ENCODE peak calls at places on chromosomes 11 and 22, in four cellular contexts. L is ovary, A is GM23248, J is cardiac muscle cell. Y is an unnamed sample.

GRCh38 chr11:134531331-134532135 is 119.5 kb upstream of the B3GAT1 start:
- DNase-seq in L (no peak), A (no peak), J (peak), Y (peak)

GRCh38 chr11:119525855-119526196 is 102.9 kb upstream of the THY1 start:
- DNase-seq in L (no peak), A (no peak), J (no peak), Y (no peak)

GRCh38 chr11:31477528-31478255 is 31.7 kb downstream of the IMMP1L start:
- DNase-seq in L (no peak), A (no peak), J (no peak), Y (no peak)

GRCh38 chr11:70128435-70128906 is 50.4 kb downstream of the ANO1 start:
- DNase-seq in L (no peak), A (peak), J (no peak), Y (no peak)

GRCh38 chr11:86671386-86672006 is 920 bp downstream of the ME3 start:
- DNase-seq in L (peak), A (peak), J (no peak), Y (peak)

GRCh38 chr11:15569626-15570025 is 454.9 kb downstream of the INSC start:
- DNase-seq in L (no peak), A (peak), J (no peak), Y (no peak)

GRCh38 chr11:86151188-86152005 is 82.5 kb upstream of the PICALM start:
- DNase-seq in L (peak), A (peak), J (peak), Y (peak)

GRCh38 chr11:47356998-47357329 is 4.5 kb upstream of the MYBPC3 start:
- DNase-seq in L (no peak), A (no peak), J (no peak), Y (no peak)

GRCh38 chr11:101867951-101868350 is 46.9 kb upstream of the CEP126 start:
- DNase-seq in L (no peak), A (no peak), J (no peak), Y (no peak)

GRCh38 chr11:6610591-6610990 is 1.4 kb downstream of the TAF10 start:
- DNase-seq in L (no peak), A (no peak), J (no peak), Y (no peak)

GRCh38 chr11:86577663-86578636 is 94.5 kb downstream of the ME3 start:
- DNase-seq in L (peak), A (peak), J (no peak), Y (no peak)

GRCh38 chr11:70333206-70333605 is 62.7 kb downstream of the PPFIA1 start:
- DNase-seq in L (no peak), A (no peak), J (peak), Y (no peak)

GRCh38 chr11:58024601-58025091 is 965 bp downstream of the OR9Q1 start:
- DNase-seq in L (peak), A (peak), J (peak), Y (no peak)

GRCh38 chr11:119426142-119426541 is 3.2 kb upstream of the THY1 start:
- DNase-seq in L (no peak), A (no peak), J (no peak), Y (no peak)

GRCh38 chr11:91163619-91164451 is 941.0 kb upstream of the CHORDC1 start:
- DNase-seq in L (no peak), A (no peak), J (peak), Y (no peak)

GRCh38 chr11:71429701-71430100 is 18.5 kb downstream of the DHCR7 start:
- DNase-seq in L (no peak), A (no peak), J (no peak), Y (no peak)

GRCh38 chr22:36252754-36253522 is at the start of gene APOL1:
- DNase-seq in L (peak), A (peak), J (no peak), Y (no peak)

GRCh38 chr11:134230339-134230738 is 5.9 kb downstream of the VPS26B start:
- DNase-seq in L (no peak), A (no peak), J (no peak), Y (no peak)

GRCh38 chr11:8022876-8023275 is 35.7 kb downstream of the EIF3F start:
- DNase-seq in L (no peak), A (no peak), J (no peak), Y (no peak)

GRCh38 chr11:76579047-76579751 is 91.3 kb downstream of the LRRC32 start:
- DNase-seq in L (peak), A (no peak), J (no peak), Y (no peak)

GRCh38 chr11:44607987-44608386 is 42.5 kb downstream of the CD82 start:
- DNase-seq in L (no peak), A (peak), J (no peak), Y (no peak)

GRCh38 chr11:123593570-123593969 is 60.9 kb downstream of the SCN3B start:
- DNase-seq in L (no peak), A (no peak), J (no peak), Y (no peak)

GRCh38 chr22:39384750-39385480 is 14.7 kb upstream of the TAB1 start:
- DNase-seq in L (no peak), A (peak), J (peak), Y (no peak)

GRCh38 chr11:75031224-75031753 is 42.6 kb downstream of the NEU3 start:
- DNase-seq in L (no peak), A (peak), J (no peak), Y (no peak)

GRCh38 chr11:83115551-83115950 is 41.4 kb upstream of the PCF11 start:
- DNase-seq in L (peak), A (no peak), J (peak), Y (no peak)

GRCh38 chr22:44107341-44107740 is 73.4 kb upstream of the PARVG start:
- DNase-seq in L (no peak), A (no peak), J (no peak), Y (no peak)

GRCh38 chr11:10844364-10844763 is 13.5 kb downstream of the ZBED5 start:
- DNase-seq in L (no peak), A (peak), J (no peak), Y (no peak)

GRCh38 chr22:24894220-24894975 is 52.1 kb downstream of the LHFPL7 start:
- DNase-seq in L (peak), A (peak), J (peak), Y (peak)

GRCh38 chr22:19629331-19629719 is 85.0 kb upstream of the SEPTIN5 start:
- DNase-seq in L (no peak), A (no peak), J (no peak), Y (no peak)

GRCh38 chr11:113279591-113279990 is 34.8 kb upstream of the TTC12 start:
- DNase-seq in L (no peak), A (no peak), J (no peak), Y (no peak)

DNA sequence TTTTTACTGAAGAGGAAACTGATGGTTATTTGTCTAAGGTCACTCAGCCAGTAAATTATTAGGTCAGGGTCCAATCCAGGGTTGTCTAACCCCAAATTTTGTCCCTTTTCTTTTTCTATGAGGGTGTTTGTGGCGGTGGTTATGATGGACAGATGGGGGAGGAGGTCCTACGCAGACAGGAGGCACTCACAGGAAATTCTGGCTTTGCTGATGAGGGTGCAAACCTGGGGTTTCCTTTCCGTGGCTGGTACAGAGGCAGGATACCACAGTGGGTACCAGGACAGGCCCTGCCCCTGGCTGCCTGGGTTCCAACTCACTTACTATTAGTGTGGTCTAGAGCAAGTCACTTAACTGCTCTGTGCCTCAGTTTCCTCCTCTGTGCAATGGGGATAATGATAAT is 91.0 kb downstream of the RRM1 start:
- DNase-seq in L (no peak), A (no peak), J (no peak), Y (no peak)
- H3K27ac ChIP-seq in L (no peak), A (no peak), J (no peak), Y (no peak)

DNA sequence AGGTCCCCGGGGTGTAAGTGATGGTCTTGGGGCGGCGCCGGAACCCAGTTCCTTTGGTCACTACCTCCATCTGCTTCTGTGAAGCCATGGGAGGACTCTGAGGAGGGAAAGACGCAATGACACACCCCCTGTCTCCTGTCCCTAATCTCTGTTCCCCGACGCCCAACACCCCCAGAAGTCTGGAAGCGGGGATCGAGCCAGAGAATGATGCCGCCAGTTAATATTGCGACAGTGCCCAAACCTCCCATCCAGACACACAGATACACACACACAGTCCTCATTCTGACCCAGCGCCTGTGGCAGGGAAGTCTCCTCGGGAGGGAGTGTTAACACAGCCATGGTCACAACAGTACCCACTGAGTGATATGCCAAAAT is 352 bp downstream of the C22orf23 start:
- DNase-seq in L (peak), A (peak), J (no peak), Y (no peak)
- H3K27ac ChIP-seq in L (no peak), A (peak), J (no peak), Y (peak)

GRCh38 chr11:115927823-115928329 is 423.7 kb upstream of the CADM1 start:
- DNase-seq in L (no peak), A (no peak), J (no peak), Y (no peak)
- H3K27ac ChIP-seq in L (no peak), A (no peak), J (no peak), Y (no peak)

GRCh38 chr11:67010296-67010905 is 12.5 kb upstream of the SYT12 start:
- DNase-seq in L (no peak), A (no peak), J (no peak), Y (no peak)
- H3K27ac ChIP-seq in L (no peak), A (no peak), J (no peak), Y (no peak)

GRCh38 chr22:49966041-49966715 is 5.6 kb downstream of the PIM3 start:
- DNase-seq in L (peak), A (no peak), J (no peak), Y (peak)

GRCh38 chr22:49964136-49964492 is 3.5 kb downstream of the PIM3 start:
- DNase-seq in L (peak), A (no peak), J (no peak), Y (no peak)

GRCh38 chr22:49964493-49965290 is 4.1 kb downstream of the PIM3 start:
- DNase-seq in L (peak), A (no peak), J (no peak), Y (peak)

GRCh38 chr22:49966716-49967332 is 6.3 kb downstream of the PIM3 start:
- DNase-seq in L (peak), A (no peak), J (peak), Y (peak)

DNA sequence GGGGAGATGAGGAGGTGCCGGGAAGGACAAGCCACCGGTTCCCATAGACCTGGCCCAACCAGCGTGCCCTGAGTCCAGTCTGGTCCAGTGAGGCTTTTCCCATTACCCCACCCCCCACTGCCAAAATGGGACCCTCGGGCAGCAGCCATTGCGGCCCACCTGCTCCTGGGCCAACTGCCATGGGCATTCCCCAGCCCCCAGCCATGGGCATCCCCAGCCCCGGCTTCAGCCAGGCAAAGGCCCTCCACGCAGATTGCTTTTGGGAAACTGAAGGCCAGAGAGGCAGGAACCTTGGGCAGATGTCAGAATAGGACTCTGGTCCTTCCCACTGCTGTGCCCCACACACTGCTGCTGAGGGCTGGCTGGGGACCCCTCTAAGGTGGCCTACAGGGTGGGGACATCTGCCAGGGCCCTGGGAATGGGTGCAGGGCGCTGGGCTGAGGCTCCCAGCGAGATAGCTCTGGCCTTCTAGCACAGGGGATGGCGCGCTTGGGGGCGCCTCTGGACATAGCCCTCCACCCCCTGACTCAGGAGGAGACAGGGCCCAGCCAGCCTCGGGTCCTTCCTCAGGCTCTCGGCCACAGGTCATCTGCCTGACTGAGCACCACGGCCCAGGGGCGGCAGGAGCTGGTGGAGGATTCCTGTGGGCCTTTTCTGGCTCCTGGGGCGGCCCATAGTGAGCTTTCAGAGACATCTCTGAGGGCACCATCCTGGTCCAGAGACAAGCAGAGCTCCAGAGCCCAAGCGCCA is 4.9 kb downstream of the PIM3 start:
- DNase-seq in L (peak), A (no peak), J (no peak), Y (peak)
- H3K27ac ChIP-seq in L (peak), A (no peak), J (peak), Y (peak)

GRCh38 chr11:12397953-12398352 is 20.6 kb downstream of the PARVA start:
- DNase-seq in L (peak), A (peak), J (no peak), Y (no peak)
- H3K27ac ChIP-seq in L (peak), A (peak), J (peak), Y (no peak)

GRCh38 chr11:65790104-65790901 is 3.4 kb downstream of the OVOL1 start:
- DNase-seq in L (no peak), A (no peak), J (no peak), Y (no peak)
- H3K27ac ChIP-seq in L (no peak), A (no peak), J (no peak), Y (no peak)

DNA sequence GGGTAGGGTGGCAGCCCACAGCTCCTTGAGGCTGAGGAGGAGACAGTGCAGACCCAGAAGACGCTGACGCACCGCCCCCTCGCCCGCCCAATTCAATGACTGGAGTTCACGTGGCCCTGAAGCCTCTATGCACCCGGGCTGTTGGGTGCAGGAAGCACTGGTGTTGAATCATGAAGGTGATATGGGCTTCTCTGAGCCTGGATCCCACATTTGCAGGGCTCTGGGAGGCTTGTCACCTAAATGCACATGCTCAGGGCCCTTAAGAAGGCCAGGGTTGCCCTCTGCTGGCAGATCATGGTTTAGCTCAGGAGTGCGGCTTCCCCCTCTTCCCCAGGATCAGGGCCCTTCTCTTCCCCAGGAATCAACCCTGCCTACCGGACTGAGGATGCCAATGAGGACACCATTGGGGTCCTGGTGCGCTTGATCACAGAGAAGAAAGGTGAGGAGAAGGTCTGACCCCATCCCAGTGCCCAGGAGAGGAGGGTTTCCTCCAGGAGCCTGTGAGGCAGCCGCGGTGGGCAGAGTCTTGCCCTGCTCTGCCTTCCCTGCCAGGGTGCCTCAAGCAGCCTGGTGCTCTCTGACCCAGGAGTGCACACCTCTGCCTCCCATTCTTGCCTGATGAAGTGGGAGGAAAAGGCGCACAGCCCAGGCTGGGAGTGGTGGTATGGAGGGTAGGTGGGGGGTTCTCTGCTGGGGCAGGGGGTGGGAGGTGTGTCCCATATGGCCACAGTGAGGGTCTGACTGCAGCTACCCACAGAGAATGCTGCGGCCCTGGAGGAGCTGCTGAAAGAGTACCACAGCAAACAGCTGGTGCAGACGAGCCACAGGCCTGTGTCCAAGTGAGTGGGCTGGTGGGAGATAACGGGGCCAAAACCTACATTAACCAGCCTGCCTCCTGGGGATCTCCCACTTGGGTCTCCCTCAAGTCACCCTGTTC is 17.5 kb downstream of the RELT start:
- DNase-seq in L (peak), A (peak), J (peak), Y (no peak)
- H3K27ac ChIP-seq in L (no peak), A (no peak), J (no peak), Y (no peak)

GRCh38 chr11:46343520-46343919 is 3.7 kb upstream of the DGKZ start:
- DNase-seq in L (no peak), A (no peak), J (no peak), Y (no peak)

GRCh38 chr11:46346886-46347636 is at the start of gene DGKZ:
- DNase-seq in L (peak), A (peak), J (peak), Y (peak)

GRCh38 chr11:46347637-46348311 is 511 bp downstream of the DGKZ start:
- DNase-seq in L (peak), A (peak), J (no peak), Y (peak)

GRCh38 chr11:46345881-46346484 is 1.3 kb upstream of the DGKZ start:
- DNase-seq in L (no peak), A (no peak), J (no peak), Y (no peak)

DNA sequence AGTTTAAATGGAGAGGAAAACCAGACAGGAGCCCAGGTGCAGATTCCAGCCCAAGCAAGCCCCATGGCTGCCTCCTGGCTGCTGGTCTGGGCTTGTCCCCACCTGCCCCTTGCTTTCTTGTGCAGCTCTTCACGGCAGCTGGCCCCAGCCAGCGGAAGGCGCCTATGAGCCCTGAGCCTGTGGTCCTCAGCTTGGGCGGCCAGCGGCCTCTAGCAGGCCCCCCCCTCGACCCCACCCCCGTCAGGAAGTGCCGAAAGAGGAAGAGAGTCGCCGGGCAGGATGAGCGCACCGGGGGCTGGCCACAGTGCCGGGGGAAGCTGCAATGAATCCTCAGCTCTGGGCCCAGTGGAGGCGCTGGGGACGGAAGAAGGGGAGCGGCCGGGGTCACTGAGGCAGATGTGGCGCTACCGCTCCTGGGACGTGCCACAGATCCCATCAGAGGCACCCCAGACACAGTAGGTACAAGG is 2.1 kb upstream of the DGKZ start:
- DNase-seq in L (no peak), A (no peak), J (no peak), Y (peak)
- H3K27ac ChIP-seq in L (no peak), A (no peak), J (no peak), Y (peak)

Y was measured in left lung.